ENCODE peak calls at places on chromosome 22, in seven cellular contexts. K, A, R, S, F, E and T are unnamed samples.

GRCh38 chr22:39960791-39961746 is 872 bp downstream of the TMA7B start:
- DNase-seq in K (no peak), A (no peak), R (peak), S (no peak), F (no peak), E (no peak), T (peak)

GRCh38 chr22:27952091-27952490 is 33.0 kb upstream of the PITPNB start:
- DNase-seq in K (no peak), A (no peak), R (no peak), S (no peak), F (no peak), E (no peak), T (peak)

GRCh38 chr22:50072714-50073538 is 12.3 kb downstream of the MLC1 start:
- DNase-seq in K (no peak), A (no peak), R (no peak), S (no peak), F (no peak), E (no peak), T (no peak)

GRCh38 chr22:48782817-48783511 is 1044.7 kb downstream of the BRD1 start:
- DNase-seq in K (peak), A (no peak), R (peak), S (no peak), F (no peak), E (no peak), T (no peak)

GRCh38 chr22:21009638-21010425 is 5.1 kb upstream of the P2RX6 start:
- DNase-seq in K (no peak), A (no peak), R (no peak), S (no peak), F (peak), E (peak), T (peak)

GRCh38 chr22:23772315-23773246 is at the start of gene MMP11:
- DNase-seq in K (peak), A (peak), R (no peak), S (peak), F (peak), E (peak), T (peak)

GRCh38 chr22:19679476-19680099 is 34.7 kb upstream of the SEPTIN5 start:
- DNase-seq in K (peak), A (peak), R (peak), S (no peak), F (peak), E (peak), T (peak)

GRCh38 chr22:49350441-49351121 is 477.1 kb downstream of the BRD1 start:
- DNase-seq in K (no peak), A (no peak), R (no peak), S (no peak), F (no peak), E (no peak), T (no peak)

GRCh38 chr22:31138126-31138525 is 2.2 kb downstream of the PLA2G3 start:
- DNase-seq in K (no peak), A (no peak), R (no peak), S (no peak), F (no peak), E (no peak), T (no peak)

GRCh38 chr22:27252282-27253049 is 549.1 kb downstream of the MN1 start:
- DNase-seq in K (no peak), A (no peak), R (no peak), S (no peak), F (peak), E (peak), T (peak)

GRCh38 chr22:47837703-47838102 is 1075.3 kb downstream of the TBC1D22A start:
- DNase-seq in K (no peak), A (no peak), R (no peak), S (no peak), F (no peak), E (no peak), T (peak)

GRCh38 chr22:42419328-42419881 is 12.8 kb downstream of the NFAM1 start:
- DNase-seq in K (no peak), A (no peak), R (no peak), S (no peak), F (no peak), E (peak), T (no peak)

GRCh38 chr22:39135092-39135896 is 17.2 kb downstream of the CBX7 start:
- DNase-seq in K (peak), A (peak), R (no peak), S (no peak), F (peak), E (peak), T (peak)

GRCh38 chr22:19882446-19883381 is 28.0 kb upstream of the GNB1L start:
- DNase-seq in K (no peak), A (no peak), R (no peak), S (peak), F (peak), E (no peak), T (no peak)

GRCh38 chr22:18012528-18012927 is 11.8 kb downstream of the MICAL3 start:
- DNase-seq in K (no peak), A (no peak), R (no peak), S (no peak), F (no peak), E (no peak), T (no peak)

GRCh38 chr22:17366830-17367229 is 2.4 kb upstream of the CECR2 start:
- DNase-seq in K (peak), A (peak), R (no peak), S (no peak), F (no peak), E (no peak), T (no peak)

GRCh38 chr22:39545310-39546063 is 12.9 kb upstream of the RPS19BP1 start:
- DNase-seq in K (no peak), A (peak), R (no peak), S (no peak), F (peak), E (peak), T (no peak)

GRCh38 chr22:38467438-38467903 is 425 bp upstream of the KDELR3 start:
- DNase-seq in K (no peak), A (peak), R (no peak), S (peak), F (peak), E (no peak), T (no peak)

GRCh38 chr22:49310354-49310753 is 517.3 kb downstream of the BRD1 start:
- DNase-seq in K (no peak), A (no peak), R (no peak), S (no peak), F (no peak), E (no peak), T (no peak)

GRCh38 chr22:39530692-39531331 is 1.7 kb downstream of the RPS19BP1 start:
- DNase-seq in K (no peak), A (no peak), R (no peak), S (peak), F (no peak), E (no peak), T (peak)

GRCh38 chr22:46984751-46985506 is 222.5 kb downstream of the TBC1D22A start:
- DNase-seq in K (no peak), A (no peak), R (no peak), S (no peak), F (peak), E (no peak), T (peak)

GRCh38 chr22:31504282-31504681 is 7.9 kb downstream of the SFI1 start:
- DNase-seq in K (no peak), A (no peak), R (no peak), S (no peak), F (no peak), E (no peak), T (peak)

GRCh38 chr22:35484651-35485372 is 55.8 kb upstream of the RASD2 start:
- DNase-seq in K (no peak), A (no peak), R (no peak), S (no peak), F (no peak), E (no peak), T (no peak)

GRCh38 chr22:38474003-38474607 is 6.2 kb downstream of the KDELR3 start:
- DNase-seq in K (no peak), A (no peak), R (no peak), S (no peak), F (no peak), E (no peak), T (no peak)

GRCh38 chr22:25554321-25555088 is 10.0 kb upstream of the GRK3 start:
- DNase-seq in K (no peak), A (no peak), R (no peak), S (no peak), F (no peak), E (peak), T (no peak)

GRCh38 chr22:31098633-31099110 is 8.7 kb downstream of the SELENOM start:
- DNase-seq in K (no peak), A (peak), R (no peak), S (no peak), F (no peak), E (no peak), T (no peak)

GRCh38 chr22:50202130-50202671 is 1.4 kb downstream of the SELENOO start:
- DNase-seq in K (no peak), A (no peak), R (no peak), S (no peak), F (peak), E (peak), T (no peak)

GRCh38 chr22:19721486-19722172 is 1.7 kb upstream of the GP1BB start:
- DNase-seq in K (no peak), A (peak), R (no peak), S (no peak), F (no peak), E (no peak), T (no peak)

GRCh38 chr22:47623740-47624103 is 861.3 kb downstream of the TBC1D22A start:
- DNase-seq in K (no peak), A (no peak), R (peak), S (no peak), F (no peak), E (no peak), T (no peak)

GRCh38 chr22:26461188-26461810 is 22.3 kb downstream of the HPS4 start:
- DNase-seq in K (peak), A (peak), R (peak), S (no peak), F (peak), E (peak), T (peak)

GRCh38 chr22:41834005-41834975 is 1.4 kb downstream of the SREBF2 start:
- DNase-seq in K (no peak), A (no peak), R (no peak), S (no peak), F (no peak), E (no peak), T (no peak)

GRCh38 chr22:20606041-20606783 is 98.8 kb downstream of the MED15 start:
- DNase-seq in K (no peak), A (peak), R (peak), S (peak), F (peak), E (peak), T (peak)

GRCh38 chr22:20435436-20436308 is 2.0 kb downstream of the SCARF2 start:
- DNase-seq in K (no peak), A (no peak), R (no peak), S (no peak), F (no peak), E (no peak), T (no peak)

GRCh38 chr22:49586873-49587272 is 240.8 kb downstream of the BRD1 start:
- DNase-seq in K (no peak), A (no peak), R (no peak), S (no peak), F (no peak), E (no peak), T (no peak)

GRCh38 chr22:18952022-18952421 is 15.9 kb upstream of the PRODH start:
- DNase-seq in K (peak), A (peak), R (no peak), S (peak), F (no peak), E (no peak), T (no peak)

GRCh38 chr22:26555478-26555877 is 34.5 kb downstream of the TPST2 start:
- DNase-seq in K (peak), A (peak), R (no peak), S (peak), F (peak), E (peak), T (no peak)

DNA sequence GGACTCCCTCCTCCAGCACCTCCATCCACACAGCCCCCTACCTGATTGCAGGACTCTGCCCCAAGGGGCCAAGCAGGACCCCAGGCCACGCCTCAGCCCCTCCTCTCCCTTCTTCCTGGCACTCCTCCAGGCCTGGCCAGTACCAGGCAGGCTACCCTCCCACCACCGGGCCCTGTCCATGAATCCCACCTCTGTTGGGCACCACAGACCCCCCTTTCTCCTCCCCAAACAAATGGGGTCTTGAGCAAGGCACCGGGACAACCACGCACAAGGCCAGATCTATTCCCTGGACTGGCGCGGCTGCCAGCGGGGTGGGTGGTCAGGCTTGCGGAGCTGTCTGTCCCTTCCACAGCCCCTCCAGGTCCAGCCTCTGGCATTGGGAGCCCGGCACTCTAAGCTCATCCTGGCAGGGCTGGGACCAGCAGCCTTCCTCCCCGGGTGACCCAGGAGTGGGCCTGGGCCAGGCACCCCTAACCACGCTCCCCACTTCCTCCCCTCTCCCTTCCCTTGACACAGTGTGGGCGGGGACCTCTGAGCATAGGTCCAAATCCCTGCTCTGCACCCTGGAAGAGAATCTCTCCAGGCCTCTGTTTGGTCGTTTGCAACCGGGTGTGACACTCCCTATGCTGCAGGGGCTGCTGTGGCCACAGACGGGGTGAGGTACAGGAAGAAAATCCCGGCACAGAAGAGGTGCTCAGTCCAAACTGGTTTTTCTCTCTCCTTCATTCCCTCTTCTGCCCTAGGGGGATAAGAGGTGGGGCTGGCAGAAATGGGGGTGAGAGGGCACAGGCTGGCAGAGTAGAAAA is 14.6 kb downstream of the ELFN2 start:
- DNase-seq in K (no peak), A (no peak), R (no peak), S (no peak), F (no peak), E (no peak), T (no peak)
- H3K4me3 ChIP-seq in K (no peak), A (no peak), R (no peak), S (no peak), F (no peak), E (no peak), T (no peak)

GRCh38 chr22:29071261-29072045 is 1.4 kb upstream of the KREMEN1 start:
- DNase-seq in K (peak), A (peak), R (no peak), S (peak), F (peak), E (peak), T (no peak)
- TF ChIP-seq CTCF in K (no peak), A (no peak), R (no peak), S (no peak), F (no peak), E (no peak), T (no peak)

GRCh38 chr22:45190473-45190872 is 26.7 kb downstream of the NUP50 start:
- DNase-seq in K (no peak), A (no peak), R (no peak), S (no peak), F (no peak), E (no peak), T (no peak)
- H3K4me3 ChIP-seq in K (no peak), A (no peak), R (no peak), S (no peak), F (no peak), E (no peak), T (no peak)

GRCh38 chr22:37195921-37196320 is 7.9 kb upstream of the C1QTNF6 start:
- DNase-seq in K (no peak), A (no peak), R (no peak), S (no peak), F (no peak), E (no peak), T (peak)

GRCh38 chr22:37198290-37199102 is 10.4 kb upstream of the C1QTNF6 start:
- DNase-seq in K (peak), A (peak), R (peak), S (peak), F (peak), E (peak), T (peak)

GRCh38 chr22:37197451-37198289 is 9.6 kb upstream of the C1QTNF6 start:
- DNase-seq in K (no peak), A (peak), R (peak), S (peak), F (peak), E (peak), T (peak)

GRCh38 chr22:37194750-37195149 is 6.7 kb upstream of the C1QTNF6 start:
- DNase-seq in K (no peak), A (no peak), R (no peak), S (no peak), F (no peak), E (no peak), T (no peak)

GRCh38 chr22:37196539-37197450 is 8.7 kb upstream of the C1QTNF6 start:
- DNase-seq in K (peak), A (peak), R (peak), S (peak), F (peak), E (peak), T (peak)
- TF ChIP-seq CTCF in K (peak), A (peak), R (no peak), S (peak), F (peak), E (no peak), T (peak)